ENCODE peak calls at places on chromosome X, in five cellular contexts. U is Calu3; K is amniotic stem cell; N is heart left ventricle; C is CD4-positive, CD25-positive, alpha-beta regulatory T cell. O is an unnamed sample.

GRCh38 chrX:109475174-109475891 is 6.6 kb downstream of the GUCY2F start:
- DNase-seq in U (peak; percentile 41), K (peak; percentile 4), N (peak; percentile 25), C (no peak), O (peak; percentile 34)

GRCh38 chrX:25012793-25013592 is 2.8 kb downstream of the ARX start:
- DNase-seq in U (no peak), K (no peak), N (no peak), C (no peak), O (no peak)

GRCh38 chrX:13506574-13506973 is 62.8 kb upstream of the EGFL6 start:
- DNase-seq in U (peak; percentile 42), K (peak; percentile 38), N (peak; percentile 35), C (peak; percentile 24), O (peak; percentile 45)

GRCh38 chrX:97267916-97268680 is 384.4 kb downstream of the RPA4 start:
- DNase-seq in U (no peak), K (no peak), N (no peak), C (no peak), O (no peak)

GRCh38 chrX:7127058-7127457 is 20.5 kb upstream of the STS start:
- DNase-seq in U (no peak), K (no peak), N (no peak), C (no peak), O (no peak)

GRCh38 chrX:41526925-41527324 is 79.8 kb downstream of the NYX start:
- DNase-seq in U (no peak), K (no peak), N (no peak), C (no peak), O (no peak)

GRCh38 chrX:39609941-39610340 is 487.8 kb downstream of the BCOR start:
- DNase-seq in U (no peak), K (no peak), N (no peak), C (no peak), O (no peak)

GRCh38 chrX:155864655-155865054 is 16.5 kb upstream of the VAMP7 start:
- DNase-seq in U (no peak), K (no peak), N (no peak), C (no peak), O (no peak)

GRCh38 chrX:54640721-54641120 is 110.7 kb downstream of the GNL3L start:
- DNase-seq in U (no peak), K (no peak), N (no peak), C (no peak), O (no peak)

GRCh38 chrX:23311731-23312130 is 22.9 kb upstream of the PTCHD1 start:
- DNase-seq in U (no peak), K (no peak), N (no peak), C (no peak), O (no peak)

GRCh38 chrX:147914609-147915008 is 2.9 kb downstream of the FMR1 start:
- DNase-seq in U (no peak), K (no peak), N (no peak), C (no peak), O (no peak)

GRCh38 chrX:134000260-134001245 is 15.2 kb upstream of the GPC3 start:
- DNase-seq in U (no peak), K (no peak), N (no peak), C (no peak), O (no peak)